ENCODE peak calls at places on chromosomes 4 and X, in five cellular contexts. E, X, P, Q and U are unnamed samples.
A peak's percentile ranks its signal among the peaks of the same experiment; 100 is the strongest.

GRCh38 chrX:121258545-121258944 is 211.1 kb downstream of the GLUD2 start:
- ATAC-seq in E (no peak), X (no peak), P (no peak), Q (no peak), U (no peak)

GRCh38 chr4:139656614-139657486 is 8.8 kb upstream of the MGST2 start:
- ATAC-seq in E (peak; percentile 89), X (peak; percentile 90), P (peak; percentile 96), Q (peak; percentile 93), U (peak; percentile 80)

GRCh38 chr4:168917150-168917779 is 92.8 kb downstream of the CBR4 start:
- ATAC-seq in E (peak; percentile 71), X (peak; percentile 68), P (peak; percentile 71), Q (peak; percentile 80), U (no peak)

GRCh38 chrX:35858916-35859315 is 60.6 kb upstream of the CFAP47 start:
- ATAC-seq in E (no peak), X (no peak), P (no peak), Q (no peak), U (no peak)

GRCh38 chr4:54230479-54231418 is 1.7 kb downstream of the PDGFRA start:
- ATAC-seq in E (peak; percentile 8), X (no peak), P (no peak), Q (no peak), U (peak; percentile 3)

GRCh38 chrX:70434914-70435586 is 9.6 kb upstream of the DLG3 start:
- ATAC-seq in E (no peak), X (no peak), P (no peak), Q (peak; percentile 26), U (no peak)

GRCh38 chrX:20421275-20421674 is 154.6 kb upstream of the RPS6KA3 start:
- ATAC-seq in E (no peak), X (no peak), P (no peak), Q (no peak), U (no peak)

GRCh38 chrX:38988301-38988700 is 187.0 kb downstream of the MID1IP1 start:
- ATAC-seq in E (no peak), X (no peak), P (no peak), Q (no peak), U (no peak)

GRCh38 chr4:6319530-6320150 is 50.0 kb downstream of the WFS1 start:
- ATAC-seq in E (no peak), X (no peak), P (no peak), Q (no peak), U (no peak)

GRCh38 chr4:54231419-54232150 is 2.5 kb downstream of the PDGFRA start:
- ATAC-seq in E (no peak), X (no peak), P (no peak), Q (no peak), U (no peak)

GRCh38 chr4:107138433-107138832 is 102.3 kb upstream of the DKK2 start:
- ATAC-seq in E (no peak), X (no peak), P (no peak), Q (no peak), U (no peak)

GRCh38 chr4:178028481-178028880 is 586.2 kb upstream of the AGA start:
- ATAC-seq in E (no peak), X (no peak), P (peak; percentile 64), Q (no peak), U (no peak)

GRCh38 chr4:8860892-8861575 is 10.6 kb downstream of the HMX1 start:
- ATAC-seq in E (no peak), X (no peak), P (no peak), Q (no peak), U (no peak)

GRCh38 chr4:174255790-174256189 is 27.7 kb downstream of the FBXO8 start:
- ATAC-seq in E (no peak), X (no peak), P (peak; percentile 76), Q (no peak), U (no peak)

GRCh38 chrX:53072418-53073114 is 9.6 kb upstream of the TSPYL2 start:
- ATAC-seq in E (no peak), X (peak; percentile 15), P (peak; percentile 13), Q (peak; percentile 51), U (no peak)

GRCh38 chrX:81957900-81958545 is 756.1 kb downstream of the SH3BGRL start:
- ATAC-seq in E (no peak), X (no peak), P (no peak), Q (peak; percentile 84), U (no peak)

GRCh38 chr4:87849612-87850011 is 16.8 kb downstream of the MEPE start:
- ATAC-seq in E (peak; percentile 38), X (no peak), P (peak; percentile 64), Q (no peak), U (no peak)

GRCh38 chrX:31006027-31006426 is 65.8 kb downstream of the FTHL17 start:
- ATAC-seq in E (no peak), X (no peak), P (no peak), Q (no peak), U (no peak)

GRCh38 chr4:40482985-40483647 is 146.5 kb downstream of the RBM47 start:
- ATAC-seq in E (no peak), X (no peak), P (peak; percentile 87), Q (no peak), U (no peak)

GRCh38 chr4:40486534-40486933 is 143.1 kb downstream of the RBM47 start:
- ATAC-seq in E (peak; percentile 76), X (no peak), P (no peak), Q (no peak), U (no peak)

GRCh38 chr4:40480291-40480690 is 145.2 kb downstream of the CHRNA9 start:
- ATAC-seq in E (no peak), X (no peak), P (no peak), Q (no peak), U (no peak)

GRCh38 chr4:40481977-40482376 is 146.8 kb downstream of the CHRNA9 start:
- ATAC-seq in E (no peak), X (no peak), P (no peak), Q (no peak), U (no peak)

DNA sequence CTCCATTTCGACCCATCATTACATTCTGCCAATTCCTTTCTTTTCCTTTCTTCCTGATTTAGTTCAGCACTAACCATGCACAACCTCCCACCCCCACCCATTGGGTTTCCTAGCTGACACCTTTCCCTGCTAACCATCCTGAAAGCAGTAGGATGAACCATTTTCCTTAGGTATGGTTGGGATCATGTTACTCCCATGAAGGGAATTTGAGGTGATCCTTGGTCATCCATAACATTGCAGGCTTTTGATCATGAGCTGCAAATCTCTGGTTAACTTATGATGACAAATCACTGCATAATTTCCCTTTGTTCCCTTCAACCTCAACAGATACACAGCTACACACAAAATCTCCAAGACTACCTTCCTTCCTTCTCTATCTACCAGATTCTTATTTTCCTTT is 145.3 kb downstream of the RBM47 start:
- ATAC-seq in E (no peak), X (no peak), P (no peak), Q (no peak), U (no peak)
- H3K4me1 ChIP-seq in E (no peaks in the 10 kb centered on the region), X (no peaks in the 10 kb centered on the region), P (no peaks in the 10 kb centered on the region), Q (peaks cover 4% of the 10 kb centered on the region), U (no peaks in the 10 kb centered on the region)

GRCh38 chr4:102219143-102219542 is 126.1 kb downstream of the SLC39A8 start:
- ATAC-seq in E (no peak), X (no peak), P (no peak), Q (no peak), U (no peak)
- TF ChIP-seq POLR2AphosphoS5 in E (no peak), X (no peak), P (no peak), Q (no peak), U (no peak)

GRCh38 chr4:186265683-186266648 is at the start of gene F11:
- ATAC-seq in E (no peak), X (no peak), P (no peak), Q (no peak), U (no peak)

GRCh38 chr4:186272699-186273370 is 6.8 kb downstream of the F11 start:
- ATAC-seq in E (no peak), X (no peak), P (no peak), Q (no peak), U (no peak)

GRCh38 chr4:186271279-186271678 is 5.3 kb downstream of the F11 start:
- ATAC-seq in E (no peak), X (no peak), P (no peak), Q (no peak), U (no peak)

GRCh38 chr4:186264660-186265059 is 1.3 kb upstream of the F11 start:
- ATAC-seq in E (no peak), X (no peak), P (peak; percentile 34), Q (no peak), U (no peak)

DNA sequence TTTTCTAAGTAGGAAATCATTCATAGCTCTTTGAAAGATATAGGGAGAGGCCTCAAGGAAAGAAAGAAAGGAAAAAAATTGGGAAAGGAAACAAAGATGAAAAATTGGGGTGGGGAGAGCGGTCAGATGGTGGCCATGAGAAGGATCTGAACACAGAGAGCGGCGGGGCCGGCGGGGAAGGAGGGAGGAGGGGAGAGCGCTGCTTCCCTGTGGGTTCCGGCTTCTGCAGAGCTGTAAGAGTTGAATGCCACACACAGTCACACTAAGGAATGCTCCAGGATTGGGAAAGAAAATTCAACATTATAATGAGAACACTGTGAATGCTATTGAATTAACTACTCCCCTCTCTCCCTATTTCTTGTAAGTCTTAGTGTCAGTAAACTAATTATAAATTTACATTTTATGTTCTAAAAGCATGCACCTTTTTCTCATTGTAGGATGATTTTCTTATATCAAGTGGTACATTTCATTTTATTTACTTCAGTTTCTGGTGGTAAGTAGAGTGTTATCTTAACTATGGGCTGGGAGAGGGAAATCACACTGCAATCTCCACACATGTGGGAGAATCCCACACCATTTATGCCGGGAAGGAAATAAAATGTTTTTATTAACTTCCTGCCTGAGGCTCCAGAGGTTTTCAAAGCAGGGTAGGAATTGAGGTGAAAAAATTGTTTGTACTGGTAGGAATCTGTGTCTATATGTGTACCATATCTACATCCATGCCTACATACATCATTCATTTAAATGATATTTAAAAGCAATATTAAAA is 894 bp downstream of the F11 start:
- ATAC-seq in E (peak; percentile 66), X (no peak), P (no peak), Q (no peak), U (no peak)
- TF ChIP-seq POLR2A in E (no peak), X (no peak), P (no peak), Q (no peak), U (no peak)

GRCh38 chrX:148311544-148311943 is 188.9 kb upstream of the AFF2 start:
- ATAC-seq in E (no peak), X (no peak), P (no peak), Q (no peak), U (no peak)
- H3K4me1 ChIP-seq in E (no peaks in the 10 kb centered on the region), X (no peaks in the 10 kb centered on the region), P (no peaks in the 10 kb centered on the region), Q (no peaks in the 10 kb centered on the region), U (no peaks in the 10 kb centered on the region)

GRCh38 chr4:41214158-41215146 is at the start of gene APBB2:
- ATAC-seq in E (peak; percentile 95), X (peak; percentile 78), P (peak; percentile 93), Q (peak; percentile 78), U (peak; percentile 93)
- TF ChIP-seq POLR2AphosphoS5 in E (peak; percentile 88), X (peak; percentile 94), P (no peak), Q (peak; percentile 38), U (peak; percentile 84)

DNA sequence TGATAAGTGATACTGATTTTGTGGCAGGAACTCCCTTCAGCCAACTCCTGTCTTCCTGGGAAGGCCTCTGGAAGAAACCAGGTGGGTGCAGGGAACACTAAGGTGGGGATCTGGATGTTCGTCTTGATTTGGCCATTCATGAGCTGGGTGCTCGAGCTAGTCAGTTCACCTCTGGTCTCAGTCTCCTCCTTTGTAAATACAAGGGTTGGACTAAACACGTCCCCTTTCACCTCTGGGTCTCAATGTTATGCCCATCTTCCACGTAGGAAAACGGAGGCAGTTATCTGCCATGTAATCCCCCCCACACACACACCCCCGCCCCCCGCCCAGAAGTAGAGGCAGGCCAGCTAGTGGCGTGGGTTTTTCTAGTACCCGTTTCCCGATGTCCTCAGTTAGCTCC is 4.1 kb upstream of the RS1 start:
- ATAC-seq in E (no peak), X (no peak), P (no peak), Q (no peak), U (no peak)
- TF ChIP-seq POLR2A in E (no peak), X (no peak), P (no peak), Q (no peak), U (no peak)